ENCODE peak calls at places on chromosomes 11 and 22, in five cellular contexts. X, Y, S, F and N are unnamed samples.

GRCh38 chr11:35337136-35337918 is 82.0 kb downstream of the SLC1A2 start:
- DNase-seq in X (no peak), Y (peak; percentile 99), S (no peak), F (no peak), N (peak; percentile 98)

GRCh38 chr22:40258463-40259046 is 80.8 kb downstream of the TNRC6B start:
- DNase-seq in X (no peak), Y (peak; percentile 20), S (no peak), F (no peak), N (no peak)

GRCh38 chr11:692824-693414 is 2.1 kb downstream of the DEAF1 start:
- DNase-seq in X (no peak), Y (peak; percentile 20), S (no peak), F (no peak), N (no peak)

GRCh38 chr11:6476571-6476970 is 2.8 kb upstream of the TRIM3 start:
- DNase-seq in X (no peak), Y (no peak), S (no peak), F (no peak), N (no peak)

GRCh38 chr11:112310414-112310813 is 49.8 kb upstream of the PLET1 start:
- DNase-seq in X (no peak), Y (peak; percentile 58), S (no peak), F (no peak), N (peak; percentile 26)

GRCh38 chr11:71452354-71453020 is 516 bp upstream of the NADSYN1 start:
- DNase-seq in X (peak; percentile 63), Y (peak; percentile 33), S (peak; percentile 54), F (no peak), N (peak; percentile 62)

GRCh38 chr11:85844439-85845051 is 10.6 kb upstream of the CCDC83 start:
- DNase-seq in X (no peak), Y (peak; percentile 48), S (no peak), F (no peak), N (peak; percentile 49)

GRCh38 chr22:49604732-49605302 is 222.9 kb downstream of the BRD1 start:
- DNase-seq in X (no peak), Y (no peak), S (no peak), F (no peak), N (no peak)

GRCh38 chr11:93814966-93815633 is 31.0 kb downstream of the MED17 start:
- DNase-seq in X (no peak), Y (peak; percentile 15), S (no peak), F (no peak), N (no peak)

GRCh38 chr11:61149624-61150615 is 11.3 kb downstream of the VPS37C start:
- DNase-seq in X (no peak), Y (peak; percentile 16), S (no peak), F (no peak), N (no peak)

GRCh38 chr11:20026629-20027545 is 133.4 kb downstream of the DBX1 start:
- DNase-seq in X (no peak), Y (no peak), S (no peak), F (no peak), N (no peak)

GRCh38 chr22:47406180-47406723 is 643.8 kb downstream of the TBC1D22A start:
- DNase-seq in X (no peak), Y (no peak), S (no peak), F (peak; percentile 26), N (no peak)

GRCh38 chr11:61893981-61894380 is 2.6 kb upstream of the FADS3 start:
- DNase-seq in X (no peak), Y (peak; percentile 96), S (no peak), F (no peak), N (peak; percentile 89)

GRCh38 chr22:46033256-46034200 is 56.6 kb upstream of the WNT7B start:
- DNase-seq in X (no peak), Y (peak; percentile 59), S (no peak), F (no peak), N (peak; percentile 86)

GRCh38 chr11:95596011-95596489 is 193.5 kb downstream of the FAM76B start:
- DNase-seq in X (no peak), Y (peak; percentile 42), S (no peak), F (no peak), N (peak; percentile 56)

GRCh38 chr22:41369089-41369745 is 12.5 kb upstream of the TEF start:
- DNase-seq in X (no peak), Y (no peak), S (no peak), F (no peak), N (no peak)

GRCh38 chr11:19226378-19227195 is 14.2 kb downstream of the E2F8 start:
- DNase-seq in X (no peak), Y (no peak), S (no peak), F (no peak), N (no peak)

GRCh38 chr11:15710593-15711260 is 596.0 kb downstream of the INSC start:
- DNase-seq in X (no peak), Y (no peak), S (no peak), F (no peak), N (no peak)

GRCh38 chr11:47004595-47005033 is 68.1 kb downstream of the CSTPP1 start:
- DNase-seq in X (no peak), Y (peak; percentile 98), S (no peak), F (peak; percentile 74), N (peak; percentile 98)

GRCh38 chr11:80958414-80958813 is 1517.6 kb upstream of the TENM4 start:
- DNase-seq in X (no peak), Y (peak; percentile 94), S (no peak), F (no peak), N (peak; percentile 88)

GRCh38 chr11:61814242-61814957 is 2.4 kb downstream of the FADS1 start:
- DNase-seq in X (no peak), Y (no peak), S (no peak), F (no peak), N (peak; percentile 18)

GRCh38 chr11:1893581-1894359 is 2.1 kb upstream of the PRR33 start:
- DNase-seq in X (no peak), Y (no peak), S (no peak), F (no peak), N (peak; percentile 23)

DNA sequence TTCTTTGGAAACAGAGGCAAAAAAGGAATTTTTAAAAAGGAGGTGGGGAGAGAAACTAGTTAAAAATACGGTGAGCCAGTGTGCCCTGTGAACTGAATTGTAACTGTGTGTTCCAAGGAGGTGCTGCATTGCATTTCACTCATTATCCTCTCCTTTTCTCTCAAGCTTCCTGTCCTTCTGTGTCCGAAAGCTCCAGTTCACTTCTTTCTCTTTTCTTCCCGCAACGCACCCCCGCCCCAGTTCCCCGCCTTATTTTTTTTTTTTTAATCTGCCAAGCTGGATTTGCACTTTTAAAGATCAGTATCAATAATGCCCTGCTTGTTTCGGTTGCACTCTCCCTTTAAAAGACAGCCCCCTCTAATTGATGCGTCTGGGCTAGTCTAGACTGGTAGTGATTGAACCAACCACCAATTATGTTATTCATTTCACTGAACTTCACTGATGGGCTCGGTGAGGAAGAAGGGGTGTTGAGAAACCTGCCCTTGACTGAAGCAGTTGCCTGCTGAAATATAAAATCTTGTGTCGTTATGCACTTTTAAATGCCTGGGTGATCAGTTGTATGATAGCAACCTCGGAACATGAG is 18.5 kb downstream of the BLID start:
- DNase-seq in X (no peak), Y (peak; percentile 79), S (no peak), F (no peak), N (peak; percentile 74)
- H3K4me3 ChIP-seq in X (no peak overlapping the region), Y (peak overlapping the region; percentile 64), S (no peak overlapping the region), F (peak overlapping the region; percentile 79), N (peak overlapping the region; percentile 82)

DNA sequence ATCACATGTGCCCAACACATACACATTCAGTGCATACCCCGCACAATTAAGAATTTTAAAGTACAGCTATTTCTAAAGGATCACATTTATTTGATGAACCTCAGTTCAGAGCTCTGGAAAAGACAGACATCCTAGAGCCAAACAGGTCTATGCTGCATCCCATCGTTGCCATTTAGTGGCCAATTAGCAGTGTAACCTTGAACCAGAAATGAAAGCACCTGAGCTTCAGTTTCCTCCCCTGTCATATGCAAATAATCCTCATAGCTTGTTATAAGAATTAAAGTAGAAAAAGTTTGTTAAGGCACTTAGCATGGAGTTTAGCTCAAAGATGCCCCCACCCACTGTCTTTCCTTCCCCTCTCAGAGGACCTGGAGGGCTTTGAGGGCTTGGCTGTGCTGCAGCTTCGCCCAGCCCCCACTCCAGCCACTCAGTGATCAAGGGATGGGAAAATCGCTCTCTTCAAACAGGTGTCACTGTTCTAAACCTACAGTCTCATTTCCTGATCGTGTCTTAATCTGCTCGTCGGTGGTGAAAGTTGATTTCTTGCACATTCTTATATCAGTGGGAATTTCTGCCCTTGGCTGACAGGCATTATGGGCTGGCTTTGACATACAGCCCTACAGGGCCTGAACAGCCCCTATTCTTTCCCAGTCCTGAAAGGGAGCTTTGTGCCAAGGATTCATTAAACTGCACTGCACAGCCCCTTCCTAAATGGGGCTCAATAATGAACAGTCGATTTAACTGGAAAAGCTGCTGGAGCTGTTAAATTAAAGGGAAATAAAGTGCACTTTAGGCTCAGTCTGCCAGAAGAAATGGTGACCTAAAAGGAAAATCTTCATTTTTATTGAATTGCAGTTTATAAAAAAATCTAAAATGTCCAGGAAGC is 23.3 kb upstream of the FAM181B start:
- DNase-seq in X (no peak), Y (no peak), S (no peak), F (no peak), N (no peak)
- H3K4me3 ChIP-seq in X (peak overlapping the region; percentile 37), Y (no peak overlapping the region), S (peak overlapping the region; percentile 35), F (no peak overlapping the region), N (no peak overlapping the region)

GRCh38 chr11:31805629-31806185 is 5.4 kb downstream of the PAX6 start:
- DNase-seq in X (no peak), Y (no peak), S (no peak), F (no peak), N (no peak)
- H3K4me3 ChIP-seq in X (no peak overlapping the region), Y (no peak overlapping the region), S (no peak overlapping the region), F (no peak overlapping the region), N (no peak overlapping the region)

DNA sequence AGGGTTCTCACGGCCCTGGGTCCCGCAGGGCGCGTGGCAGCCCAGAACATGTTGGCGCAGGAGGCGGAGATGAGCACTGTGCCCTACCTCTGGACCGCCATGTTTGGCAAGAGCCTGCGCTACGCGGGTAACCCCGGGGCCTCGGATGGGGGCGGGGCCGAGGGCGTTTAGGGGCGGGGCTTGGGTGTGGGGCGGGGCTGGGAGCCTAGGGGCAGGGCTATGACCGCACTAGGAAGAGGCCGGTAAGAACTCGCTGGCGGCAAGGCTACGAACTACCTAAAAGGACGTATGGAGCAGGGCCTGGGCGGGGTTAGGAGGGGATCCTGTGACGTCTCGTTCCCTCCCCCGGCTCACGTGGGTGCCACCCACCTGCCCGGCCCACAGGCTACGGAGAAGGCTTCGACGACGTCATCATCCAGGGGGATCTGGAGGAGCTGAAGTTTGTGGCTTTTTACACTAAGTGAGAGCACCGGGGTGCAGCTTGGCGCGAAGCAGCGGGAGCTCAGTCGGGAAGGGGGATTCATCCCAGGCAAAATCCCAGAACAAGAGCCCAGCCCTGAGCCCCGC is 2.8 kb upstream of the LZTR1 start:
- DNase-seq in X (peak; percentile 50), Y (peak; percentile 49), S (peak; percentile 45), F (no peak), N (peak; percentile 54)
- H3K4me3 ChIP-seq in X (no peak overlapping the region), Y (no peak overlapping the region), S (no peak overlapping the region), F (peak overlapping the region; percentile 30), N (peak overlapping the region; percentile 22)

DNA sequence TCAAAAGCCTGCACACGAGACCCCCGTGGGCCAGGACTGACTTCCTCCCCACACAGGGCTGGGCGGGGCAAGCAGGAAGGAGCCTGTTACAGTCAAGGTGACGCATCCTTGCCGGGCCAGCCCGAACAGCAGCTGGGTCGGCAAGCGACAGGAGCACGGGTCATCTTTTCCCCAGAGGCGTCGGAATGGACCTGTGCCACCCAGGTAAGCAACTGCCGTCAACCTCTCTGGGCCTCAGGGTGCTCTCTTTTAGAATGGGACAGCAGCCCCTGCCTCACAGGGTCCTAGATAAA is at the start of gene CYTH4:
- DNase-seq in X (peak; percentile 84), Y (no peak), S (peak; percentile 68), F (no peak), N (no peak)
- H3K4me3 ChIP-seq in X (peak within 1 kb of the TSS; percentile 98), Y (no peak within 1 kb of the TSS), S (peak within 1 kb of the TSS; percentile 89), F (peak within 1 kb of the TSS; percentile 59), N (no peak within 1 kb of the TSS)